ENCODE peak calls at places on chromosomes 16 and 17, in four cellular contexts. P, R, Z and O are unnamed samples.

GRCh38 chr16:27326738-27327585 is 13.2 kb downstream of the IL4R start:
- DNase-seq in P (peak; percentile 48), R (peak; percentile 82), Z (peak; percentile 97), O (no peak)

GRCh38 chr17:42527932-42528331 is 8.1 kb upstream of the NAGLU start:
- DNase-seq in P (no peak), R (no peak), Z (no peak), O (no peak)

GRCh38 chr17:14321476-14321949 is 20.6 kb downstream of the HS3ST3B1 start:
- DNase-seq in Z (no peak), P (no peak), R (peak; percentile 66), O (no peak)

GRCh38 chr17:38579934-38580333 is 25.8 kb downstream of the SRCIN1 start:
- DNase-seq in R (peak; percentile 50), P (no peak), Z (peak; percentile 80), O (no peak)

GRCh38 chr16:1946495-1947368 is 3.7 kb upstream of the MSRB1 start:
- DNase-seq in R (no peak), P (no peak), Z (no peak), O (no peak)

GRCh38 chr16:72291531-72291981 is 119.6 kb upstream of the PMFBP1 start:
- DNase-seq in R (peak; percentile 83), P (no peak), Z (peak; percentile 16), O (no peak)

GRCh38 chr16:67466581-67466980 is 14.4 kb downstream of the ATP6V0D1 start:
- DNase-seq in Z (no peak), R (no peak), P (no peak), O (no peak)

GRCh38 chr17:70320642-70321345 is 151.5 kb downstream of the KCNJ2 start:
- DNase-seq in P (no peak), Z (peak; percentile 11), R (peak; percentile 64), O (no peak)

GRCh38 chr16:539901-540530 is 12.5 kb downstream of the CAPN15 start:
- DNase-seq in P (no peak), Z (no peak), R (peak; percentile 62), O (no peak)

GRCh38 chr17:7435676-7436555 is 681 bp downstream of the TMEM102 start:
- DNase-seq in Z (peak; percentile 75), P (no peak), R (peak; percentile 48), O (peak; percentile 41)

GRCh38 chr16:57688987-57689771 is 5.4 kb upstream of the DRC7 start:
- DNase-seq in P (no peak), Z (no peak), R (no peak), O (no peak)

GRCh38 chr17:34207572-34207971 is 47.5 kb upstream of the CCL2 start:
- DNase-seq in P (no peak), Z (no peak), R (no peak), O (no peak)

GRCh38 chr17:73657473-73658116 is 13.3 kb upstream of the SDK2 start:
- DNase-seq in P (no peak), Z (peak; percentile 61), R (peak; percentile 41), O (no peak)

GRCh38 chr17:9424071-9424640 is 151.5 kb downstream of the STX8 start:
- DNase-seq in R (no peak), P (no peak), Z (no peak), O (no peak)

GRCh38 chr16:26673011-26673410 is 393.7 kb upstream of the C16orf82 start:
- DNase-seq in R (no peak), Z (no peak), P (no peak), O (no peak)

GRCh38 chr17:49557204-49558024 is 18.3 kb upstream of the NXPH3 start:
- DNase-seq in Z (peak; percentile 42), R (peak; percentile 63), P (peak; percentile 39), O (no peak)